ENCODE peak calls at places on chromosomes 4 and X, in five cellular contexts. A is mammary epithelial cell, P is transverse colon, I is testis, N is OCI-LY7. R is an unnamed sample.

GRCh38 chrX:78573630-78574029 is 85.5 kb downstream of the RTL3 start:
- DNase-seq in A (no peak), P (no peak), N (no peak), I (no peak), R (no peak)

GRCh38 chr4:90215286-90215685 is 88.1 kb downstream of the CCSER1 start:
- DNase-seq in I (no peak), N (no peak), P (no peak), A (peak; percentile 26), R (no peak)

GRCh38 chrX:21412883-21413282 is 38.7 kb downstream of the CNKSR2 start:
- DNase-seq in P (no peak), N (no peak), I (no peak), A (peak; percentile 85), R (no peak)

GRCh38 chr4:183080372-183081115 is 18.5 kb upstream of the WWC2 start:
- DNase-seq in A (no peak), P (no peak), I (no peak), N (no peak), R (no peak)

GRCh38 chr4:17322514-17322913 is 189.4 kb downstream of the QDPR start:
- DNase-seq in A (no peak), I (no peak), P (no peak), N (no peak), R (no peak)

GRCh38 chr4:10084651-10085320 is 31.8 kb downstream of the WDR1 start:
- DNase-seq in I (no peak), A (no peak), P (peak; percentile 5), N (no peak), R (no peak)

GRCh38 chr4:2932561-2932950 is 30.6 kb downstream of the NOP14 start:
- DNase-seq in A (no peak), P (no peak), I (no peak), N (no peak), R (peak; percentile 37)

GRCh38 chr4:131091896-131092295 is 1995.9 kb downstream of the C4orf33 start:
- DNase-seq in P (no peak), I (no peak), N (peak; percentile 41), A (peak; percentile 21), R (no peak)

GRCh38 chr4:56286763-56287162 is 100.5 kb downstream of the AASDH start:
- DNase-seq in I (no peak), P (no peak), N (no peak), A (no peak), R (no peak)

GRCh38 chr4:34158883-34159282 is 2085.4 kb downstream of the ARAP2 start:
- DNase-seq in N (no peak), P (no peak), A (peak; percentile 94), I (no peak), R (no peak)

GRCh38 chrX:107716045-107716684 is 59.4 kb downstream of the TSC22D3 start:
- DNase-seq in A (peak; percentile 19), N (peak; percentile 24), I (no peak), P (peak; percentile 28), R (no peak)

GRCh38 chrX:47482065-47482511 is 934 bp downstream of the ZNF41 start:
- DNase-seq in N (no peak), I (no peak), P (no peak), A (no peak), R (no peak)

GRCh38 chr4:8732092-8732491 is 139.5 kb downstream of the CPZ start:
- DNase-seq in I (no peak), P (peak; percentile 3), N (no peak), A (no peak), R (no peak)

GRCh38 chr4:673349-674091 is 556 bp downstream of the ATP5ME start:
- DNase-seq in I (peak; percentile 46), A (no peak), P (peak; percentile 73), N (peak; percentile 32), R (peak; percentile 93)

GRCh38 chr4:47533689-47534347 is 48.7 kb downstream of the ATP10D start:
- DNase-seq in P (no peak), A (no peak), N (no peak), I (no peak), R (no peak)

GRCh38 chrX:143500751-143501150 is 16.5 kb downstream of the SPANXN3 start:
- DNase-seq in A (no peak), P (no peak), I (no peak), N (no peak), R (no peak)

GRCh38 chr4:165684177-165684870 is 188.7 kb upstream of the TLL1 start:
- DNase-seq in P (no peak), A (peak; percentile 90), N (no peak), I (no peak), R (no peak)

GRCh38 chrX:48937065-48937907 is 18.5 kb upstream of the PIM2 start:
- DNase-seq in N (peak; percentile 91), P (peak; percentile 84), I (peak; percentile 32), A (no peak), R (peak; percentile 75)

GRCh38 chrX:100979881-100980607 is 10.5 kb downstream of the ARL13A start:
- DNase-seq in P (no peak), I (no peak), N (no peak), A (peak; percentile 73), R (peak; percentile 26)

GRCh38 chr4:16225139-16225538 is 1.1 kb downstream of the TAPT1 start:
- DNase-seq in N (peak; percentile 65), I (no peak), A (no peak), P (no peak), R (no peak)

GRCh38 chrX:104280609-104281008 is 25.9 kb upstream of the ESX1 start:
- DNase-seq in P (no peak), I (no peak), A (no peak), N (no peak), R (no peak)

GRCh38 chrX:140701480-140701879 is 8.1 kb upstream of the LINC00632 start:
- DNase-seq in A (no peak), I (peak; percentile 22), N (no peak), P (no peak), R (no peak)

GRCh38 chr4:1731180-1731579 is 9.9 kb downstream of the TACC3 start:
- DNase-seq in N (no peak), P (no peak), A (peak; percentile 75), I (no peak), R (no peak)

GRCh38 chr4:1980561-1981041 is 28.2 kb downstream of the NELFA start:
- DNase-seq in N (no peak), P (no peak), A (no peak), I (no peak), R (no peak)

GRCh38 chr4:147590249-147590920 is 26.8 kb upstream of the TMEM184C start:
- DNase-seq in I (peak; percentile 87), P (peak; percentile 33), N (peak; percentile 45), A (peak; percentile 34), R (peak; percentile 35)

GRCh38 chr4:83369825-83370639 is 35.4 kb upstream of the HPSE start:
- DNase-seq in A (no peak), I (no peak), N (peak; percentile 30), P (no peak), R (no peak)

GRCh38 chrX:119677654-119677981 is 15.3 kb downstream of the SEPTIN6 start:
- DNase-seq in I (no peak), N (peak; percentile 41), P (no peak), A (no peak), R (no peak)

GRCh38 chr4:154779362-154779947 is 1.6 kb upstream of the RBM46 start:
- DNase-seq in N (peak; percentile 1), I (no peak), P (no peak), A (peak; percentile 29), R (no peak)

GRCh38 chr4:57020467-57021101 is 41.9 kb downstream of the POLR2B start:
- DNase-seq in I (no peak), P (no peak), N (no peak), A (peak; percentile 78), R (no peak)

GRCh38 chr4:77818667-77819408 is at the start of gene CNOT6L:
- DNase-seq in I (peak; percentile 80), N (peak; percentile 79), P (peak; percentile 78), A (peak; percentile 85), R (peak; percentile 97)

GRCh38 chrX:41591906-41592305 is 96.9 kb upstream of the GPR34 start:
- DNase-seq in I (no peak), P (no peak), A (no peak), N (no peak), R (no peak)

GRCh38 chr4:138851626-138852443 is 163.7 kb upstream of the NOCT start:
- DNase-seq in A (peak; percentile 36), I (no peak), N (no peak), P (no peak), R (no peak)

GRCh38 chr4:81468685-81469084 is 3.0 kb downstream of the RASGEF1B start:
- DNase-seq in P (no peak), A (no peak), N (no peak), I (no peak), R (no peak)

GRCh38 chr4:65193985-65194384 is 476.3 kb downstream of the EPHA5 start:
- DNase-seq in N (no peak), P (no peak), I (no peak), A (no peak), R (peak; percentile 33)

GRCh38 chrX:9231491-9231890 is 197.6 kb upstream of the FAM9B start:
- DNase-seq in I (no peak), A (no peak), P (no peak), N (no peak), R (no peak)

GRCh38 chr4:10623241-10623640 is 61.3 kb downstream of the CLNK start:
- DNase-seq in N (no peak), A (peak; percentile 10), P (no peak), I (no peak), R (no peak)

GRCh38 chr4:1192091-1192492 is 19.7 kb upstream of the SPON2 start:
- DNase-seq in A (peak; percentile 86), P (peak; percentile 83), N (no peak), I (peak; percentile 90), R (peak; percentile 32)

GRCh38 chr4:168712316-168712855 is 215.5 kb downstream of the PALLD start:
- DNase-seq in P (no peak), N (no peak), A (no peak), I (no peak), R (no peak)

GRCh38 chrX:45191383-45191782 is 9.3 kb downstream of the DIPK2B start:
- DNase-seq in N (no peak), I (no peak), A (no peak), P (no peak), R (peak; percentile 13)

DNA sequence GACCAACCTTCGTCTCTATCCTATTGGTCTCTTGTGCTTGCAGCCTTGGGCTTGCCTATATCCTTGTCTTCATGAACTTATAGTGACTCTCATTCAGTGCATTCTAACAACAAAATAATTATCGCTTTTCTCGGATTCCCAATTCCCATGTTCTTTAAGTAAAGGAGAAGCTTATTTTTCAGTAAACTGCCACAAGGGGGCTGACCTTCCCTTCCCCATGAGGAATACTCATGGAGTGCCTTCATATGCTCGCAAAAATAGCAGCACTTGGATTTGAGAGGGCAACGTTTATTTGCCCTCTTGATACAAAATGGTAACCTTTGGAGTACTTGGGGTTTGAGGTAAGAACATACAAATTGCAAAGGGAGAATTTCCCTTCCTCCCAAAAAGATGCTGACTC is 183.2 kb upstream of the TENT5D start:
- DNase-seq in P (no peak), N (no peak), A (no peak), I (no peak), R (no peak)
- TF ChIP-seq CTCF in P (no peak), N (no peak), A (no peak), I (no peak), R (no peak)

GRCh38 chr4:54945838-54946237 is 179.6 kb downstream of the KDR start:
- DNase-seq in N (peak; percentile 26), A (no peak), P (no peak), I (no peak), R (no peak)
- TF ChIP-seq CTCF in N (no peak), A (no peak), P (no peak), I (no peak), R (no peak)

GRCh38 chrX:136954930-136955329 is 74.4 kb upstream of the RBMX start:
- DNase-seq in I (no peak), N (peak; percentile 17), A (peak; percentile 6), P (no peak), R (no peak)
- TF ChIP-seq CTCF in I (no peak), N (peak; percentile 74), A (peak; percentile 46), P (no peak), R (no peak)

GRCh38 chr4:29081230-29081955 is 1638.8 kb upstream of the PCDH7 start:
- DNase-seq in A (no peak), P (no peak), N (no peak), I (no peak), R (no peak)
- TF ChIP-seq CTCF in A (peak; percentile 27), P (no peak), N (peak; percentile 58), I (no peak), R (no peak)

R was measured in upper lobe of left lung.